ENCODE peak calls at places on chromosomes 5 and 9, in ten cellular contexts. One of them, this sample, is unnamed. For H3K4me1, the result is how much of the 10 kb centered on the place peaks cover.

GRCh38 chr5:9370256-9370655 is 175.6 kb downstream of the SEMA5A start:
- DNase-seq in fibroblast of lung: peak
- DNase-seq in CD8-positive, alpha-beta T cell: no peak
- DNase-seq in cardiac muscle cell: no peak
- DNase-seq in A549: no peak
- DNase-seq in OCI-LY7: no peak
- DNase-seq in adrenal gland: no peak
- DNase-seq in thyroid gland: no peak
- DNase-seq in H1: no peak
- DNase-seq in heart right ventricle: no peak
- DNase-seq in this sample: no peak

GRCh38 chr9:115691097-115691496 is 462.5 kb upstream of the PAPPA start:
- DNase-seq in fibroblast of lung: peak
- DNase-seq in CD8-positive, alpha-beta T cell: no peak
- DNase-seq in cardiac muscle cell: peak
- DNase-seq in A549: peak
- DNase-seq in OCI-LY7: no peak
- DNase-seq in adrenal gland: no peak
- DNase-seq in thyroid gland: no peak
- DNase-seq in H1: no peak
- DNase-seq in heart right ventricle: no peak
- DNase-seq in this sample: peak

GRCh38 chr9:37514999-37515398 is 29.3 kb downstream of the POLR1E start:
- DNase-seq in fibroblast of lung: no peak
- DNase-seq in CD8-positive, alpha-beta T cell: no peak
- DNase-seq in cardiac muscle cell: no peak
- DNase-seq in A549: no peak
- DNase-seq in OCI-LY7: no peak
- DNase-seq in adrenal gland: no peak
- DNase-seq in thyroid gland: no peak
- DNase-seq in H1: no peak
- DNase-seq in heart right ventricle: no peak
- DNase-seq in this sample: no peak

GRCh38 chr5:84758008-84758407 is 373.3 kb upstream of the EDIL3 start:
- DNase-seq in fibroblast of lung: no peak
- DNase-seq in CD8-positive, alpha-beta T cell: no peak
- DNase-seq in cardiac muscle cell: no peak
- DNase-seq in A549: no peak
- DNase-seq in OCI-LY7: no peak
- DNase-seq in adrenal gland: no peak
- DNase-seq in thyroid gland: no peak
- DNase-seq in H1: no peak
- DNase-seq in heart right ventricle: no peak
- DNase-seq in this sample: no peak

GRCh38 chr9:5566054-5566618 is 55.8 kb downstream of the PDCD1LG2 start:
- DNase-seq in fibroblast of lung: no peak
- DNase-seq in CD8-positive, alpha-beta T cell: no peak
- DNase-seq in cardiac muscle cell: no peak
- DNase-seq in A549: no peak
- DNase-seq in OCI-LY7: peak
- DNase-seq in adrenal gland: no peak
- DNase-seq in thyroid gland: no peak
- DNase-seq in H1: no peak
- DNase-seq in heart right ventricle: no peak
- DNase-seq in this sample: peak

GRCh38 chr9:36148652-36149051 is 12.1 kb downstream of the GLIPR2 start:
- DNase-seq in fibroblast of lung: peak
- DNase-seq in CD8-positive, alpha-beta T cell: peak
- DNase-seq in cardiac muscle cell: peak
- DNase-seq in A549: peak
- DNase-seq in OCI-LY7: no peak
- DNase-seq in adrenal gland: peak
- DNase-seq in thyroid gland: peak
- DNase-seq in H1: no peak
- DNase-seq in heart right ventricle: peak
- DNase-seq in this sample: peak

GRCh38 chr5:41240985-41241384 is 27.7 kb upstream of the C6 start:
- DNase-seq in fibroblast of lung: no peak
- DNase-seq in CD8-positive, alpha-beta T cell: no peak
- DNase-seq in cardiac muscle cell: no peak
- DNase-seq in A549: no peak
- DNase-seq in OCI-LY7: no peak
- DNase-seq in adrenal gland: no peak
- DNase-seq in thyroid gland: no peak
- DNase-seq in H1: no peak
- DNase-seq in heart right ventricle: no peak
- DNase-seq in this sample: no peak

GRCh38 chr5:23158179-23158578 is 305.0 kb upstream of the CDH12 start:
- DNase-seq in fibroblast of lung: no peak
- DNase-seq in CD8-positive, alpha-beta T cell: no peak
- DNase-seq in cardiac muscle cell: no peak
- DNase-seq in A549: no peak
- DNase-seq in OCI-LY7: no peak
- DNase-seq in adrenal gland: no peak
- DNase-seq in thyroid gland: no peak
- DNase-seq in H1: no peak
- DNase-seq in heart right ventricle: no peak
- DNase-seq in this sample: no peak

GRCh38 chr9:98523231-98523901 is 185.4 kb downstream of the GABBR2 start:
- DNase-seq in fibroblast of lung: peak
- DNase-seq in CD8-positive, alpha-beta T cell: no peak
- DNase-seq in cardiac muscle cell: peak
- DNase-seq in A549: no peak
- DNase-seq in OCI-LY7: no peak
- DNase-seq in adrenal gland: no peak
- DNase-seq in thyroid gland: peak
- DNase-seq in H1: no peak
- DNase-seq in heart right ventricle: no peak
- DNase-seq in this sample: peak
- TF ChIP-seq CTCF in fibroblast of lung: peak
- TF ChIP-seq CTCF in CD8-positive, alpha-beta T cell: no peak
- TF ChIP-seq CTCF in cardiac muscle cell: peak
- TF ChIP-seq CTCF in A549: no peak
- TF ChIP-seq CTCF in OCI-LY7: peak
- TF ChIP-seq CTCF in adrenal gland: no peak
- TF ChIP-seq CTCF in thyroid gland: no peak
- TF ChIP-seq CTCF in H1: peak
- TF ChIP-seq CTCF in heart right ventricle: peak
- TF ChIP-seq CTCF in this sample: peak

GRCh38 chr5:110903966-110904365 is 165.2 kb downstream of the SLC25A46 start:
- DNase-seq in fibroblast of lung: peak
- DNase-seq in CD8-positive, alpha-beta T cell: no peak
- DNase-seq in cardiac muscle cell: no peak
- DNase-seq in A549: no peak
- DNase-seq in OCI-LY7: no peak
- DNase-seq in adrenal gland: no peak
- DNase-seq in thyroid gland: no peak
- DNase-seq in H1: no peak
- DNase-seq in heart right ventricle: no peak
- DNase-seq in this sample: no peak

GRCh38 chr5:110896901-110897300 is 158.1 kb downstream of the SLC25A46 start:
- DNase-seq in fibroblast of lung: peak
- DNase-seq in CD8-positive, alpha-beta T cell: no peak
- DNase-seq in cardiac muscle cell: peak
- DNase-seq in A549: no peak
- DNase-seq in OCI-LY7: no peak
- DNase-seq in adrenal gland: no peak
- DNase-seq in thyroid gland: no peak
- DNase-seq in H1: no peak
- DNase-seq in heart right ventricle: no peak
- DNase-seq in this sample: no peak

GRCh38 chr5:110900829-110901228 is 162.0 kb downstream of the SLC25A46 start:
- DNase-seq in fibroblast of lung: peak
- DNase-seq in CD8-positive, alpha-beta T cell: no peak
- DNase-seq in cardiac muscle cell: peak
- DNase-seq in A549: no peak
- DNase-seq in OCI-LY7: no peak
- DNase-seq in adrenal gland: no peak
- DNase-seq in thyroid gland: no peak
- DNase-seq in H1: no peak
- DNase-seq in heart right ventricle: no peak
- DNase-seq in this sample: peak

GRCh38 chr5:110894805-110895204 is 156.0 kb downstream of the SLC25A46 start:
- DNase-seq in fibroblast of lung: no peak
- DNase-seq in CD8-positive, alpha-beta T cell: no peak
- DNase-seq in cardiac muscle cell: no peak
- DNase-seq in A549: no peak
- DNase-seq in OCI-LY7: no peak
- DNase-seq in adrenal gland: no peak
- DNase-seq in thyroid gland: no peak
- DNase-seq in H1: no peak
- DNase-seq in heart right ventricle: no peak
- DNase-seq in this sample: no peak

DNA sequence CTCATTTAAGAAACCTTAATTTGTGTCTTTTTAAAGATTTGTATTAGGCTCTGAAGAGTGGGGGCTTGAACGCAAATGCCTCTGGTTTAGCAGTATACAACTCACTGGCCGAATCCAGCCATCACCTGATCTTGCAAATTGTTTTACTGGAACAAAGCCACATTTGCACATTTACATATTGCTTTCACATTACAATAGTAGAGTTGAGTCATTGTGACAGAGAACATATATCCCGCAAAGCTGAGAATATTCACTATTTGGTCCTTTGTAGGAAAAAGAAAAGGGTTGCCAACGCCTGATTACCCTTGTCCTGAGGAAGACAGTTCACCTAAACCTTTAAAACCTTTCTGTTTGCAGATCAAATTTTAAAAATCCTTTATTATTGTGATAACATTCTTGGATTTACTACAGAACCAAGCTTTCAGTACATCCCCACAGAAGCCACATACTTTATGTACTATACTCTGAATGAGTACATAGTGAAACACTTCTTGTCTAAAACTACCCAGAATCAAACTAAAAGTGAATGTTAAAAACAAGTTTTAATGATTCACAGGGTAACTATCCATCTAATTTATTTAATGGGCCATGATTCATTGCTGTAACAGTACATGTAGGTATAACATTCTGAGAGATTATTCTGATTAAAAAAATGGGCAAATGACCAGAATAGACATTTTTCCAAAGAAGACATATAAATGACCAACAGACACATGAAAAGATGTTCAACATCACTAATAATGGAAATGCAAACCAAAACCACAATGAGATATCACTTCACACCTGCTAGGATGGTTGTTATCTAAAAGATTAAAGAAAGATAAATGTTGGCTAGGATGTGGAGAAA is 161.0 kb downstream of the SLC25A46 start:
- DNase-seq in fibroblast of lung: peak
- DNase-seq in CD8-positive, alpha-beta T cell: no peak
- DNase-seq in cardiac muscle cell: peak
- DNase-seq in A549: no peak
- DNase-seq in OCI-LY7: no peak
- DNase-seq in adrenal gland: no peak
- DNase-seq in thyroid gland: no peak
- DNase-seq in H1: peak
- DNase-seq in heart right ventricle: no peak
- DNase-seq in this sample: peak
- H3K27ac ChIP-seq in fibroblast of lung: no peak
- H3K27ac ChIP-seq in CD8-positive, alpha-beta T cell: no peak
- H3K27ac ChIP-seq in cardiac muscle cell: no peak
- H3K27ac ChIP-seq in A549: no peak
- H3K27ac ChIP-seq in OCI-LY7: no peak
- H3K27ac ChIP-seq in adrenal gland: no peak
- H3K27ac ChIP-seq in thyroid gland: no peak
- H3K27ac ChIP-seq in H1: no peak
- H3K27ac ChIP-seq in heart right ventricle: no peak
- H3K27ac ChIP-seq in this sample: no peak

GRCh38 chr5:14226554-14226953 is 83.4 kb downstream of the TRIO start:
- DNase-seq in fibroblast of lung: no peak
- DNase-seq in CD8-positive, alpha-beta T cell: no peak
- DNase-seq in cardiac muscle cell: no peak
- DNase-seq in A549: no peak
- DNase-seq in OCI-LY7: no peak
- DNase-seq in adrenal gland: no peak
- DNase-seq in thyroid gland: no peak
- DNase-seq in H1: no peak
- DNase-seq in heart right ventricle: no peak
- DNase-seq in this sample: no peak
- H3K4me1 ChIP-seq in fibroblast of lung: under half
- H3K4me1 ChIP-seq in CD8-positive, alpha-beta T cell: under half
- H3K4me1 ChIP-seq in cardiac muscle cell: under half
- H3K4me1 ChIP-seq in A549: under half
- H3K4me1 ChIP-seq in OCI-LY7: under half
- H3K4me1 ChIP-seq in adrenal gland: under half
- H3K4me1 ChIP-seq in thyroid gland: under half
- H3K4me1 ChIP-seq in H1: under half
- H3K4me1 ChIP-seq in heart right ventricle: half or more
- H3K4me1 ChIP-seq in this sample: under half

GRCh38 chr9:137044042-137044441 is 1.9 kb downstream of the NPDC1 start:
- DNase-seq in fibroblast of lung: no peak
- DNase-seq in CD8-positive, alpha-beta T cell: no peak
- DNase-seq in cardiac muscle cell: no peak
- DNase-seq in A549: no peak
- DNase-seq in OCI-LY7: no peak
- DNase-seq in adrenal gland: no peak
- DNase-seq in thyroid gland: no peak
- DNase-seq in H1: no peak
- DNase-seq in heart right ventricle: no peak
- DNase-seq in this sample: no peak

GRCh38 chr9:137045294-137046093 is 483 bp downstream of the NPDC1 start:
- DNase-seq in fibroblast of lung: peak
- DNase-seq in CD8-positive, alpha-beta T cell: no peak
- DNase-seq in cardiac muscle cell: peak
- DNase-seq in A549: no peak
- DNase-seq in OCI-LY7: no peak
- DNase-seq in adrenal gland: no peak
- DNase-seq in thyroid gland: no peak
- DNase-seq in H1: no peak
- DNase-seq in heart right ventricle: no peak
- DNase-seq in this sample: no peak

GRCh38 chr9:137044502-137045177 is 1.3 kb downstream of the NPDC1 start:
- DNase-seq in fibroblast of lung: no peak
- DNase-seq in CD8-positive, alpha-beta T cell: no peak
- DNase-seq in cardiac muscle cell: no peak
- DNase-seq in A549: no peak
- DNase-seq in OCI-LY7: no peak
- DNase-seq in adrenal gland: no peak
- DNase-seq in thyroid gland: no peak
- DNase-seq in H1: no peak
- DNase-seq in heart right ventricle: no peak
- DNase-seq in this sample: no peak

GRCh38 chr9:137048655-137049543 is 2.9 kb upstream of the NPDC1 start:
- DNase-seq in fibroblast of lung: no peak
- DNase-seq in CD8-positive, alpha-beta T cell: no peak
- DNase-seq in cardiac muscle cell: no peak
- DNase-seq in A549: no peak
- DNase-seq in OCI-LY7: no peak
- DNase-seq in adrenal gland: no peak
- DNase-seq in thyroid gland: no peak
- DNase-seq in H1: no peak
- DNase-seq in heart right ventricle: no peak
- DNase-seq in this sample: no peak

DNA sequence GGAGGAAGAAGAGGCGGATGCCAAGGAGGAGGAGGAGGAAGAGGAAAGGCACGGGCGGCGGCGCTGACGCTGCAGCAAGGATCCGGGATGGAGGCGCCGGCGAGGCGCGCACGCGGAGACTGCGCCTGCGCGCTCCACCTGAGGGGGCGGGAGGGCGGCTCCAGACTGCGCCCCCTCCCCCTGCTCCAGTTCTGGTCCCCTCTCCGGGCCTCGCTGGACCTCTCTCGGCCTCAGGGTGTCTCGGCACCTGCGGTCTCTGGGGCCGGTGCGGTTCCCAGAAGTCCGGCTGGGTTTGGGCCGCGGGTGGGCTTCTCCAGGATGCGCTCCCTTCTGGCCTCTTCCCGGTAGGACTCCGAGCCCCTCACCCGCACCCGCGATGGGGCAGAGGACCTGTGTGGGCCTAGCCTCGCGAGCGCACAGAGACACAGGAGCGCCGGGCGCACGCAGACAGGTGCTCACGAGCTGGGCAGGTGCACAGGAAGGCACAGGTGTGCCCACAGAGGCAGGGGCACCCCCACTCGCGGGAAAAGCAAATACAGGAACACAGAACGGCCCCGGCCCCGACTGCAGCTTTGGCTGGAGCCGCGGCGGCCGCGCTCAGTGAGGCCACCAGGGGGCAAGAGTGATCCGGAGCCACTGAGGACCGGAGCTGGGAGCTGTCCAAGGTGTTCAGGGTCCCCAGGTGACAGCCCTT is at the start of gene NPDC1:
- DNase-seq in fibroblast of lung: peak
- DNase-seq in CD8-positive, alpha-beta T cell: peak
- DNase-seq in cardiac muscle cell: peak
- DNase-seq in A549: peak
- DNase-seq in OCI-LY7: peak
- DNase-seq in adrenal gland: peak
- DNase-seq in thyroid gland: peak
- DNase-seq in H1: peak
- DNase-seq in heart right ventricle: peak
- DNase-seq in this sample: no peak
- TF ChIP-seq CTCF in fibroblast of lung: peak
- TF ChIP-seq CTCF in CD8-positive, alpha-beta T cell: peak
- TF ChIP-seq CTCF in cardiac muscle cell: peak
- TF ChIP-seq CTCF in A549: peak
- TF ChIP-seq CTCF in OCI-LY7: peak
- TF ChIP-seq CTCF in adrenal gland: peak
- TF ChIP-seq CTCF in thyroid gland: peak
- TF ChIP-seq CTCF in H1: no peak
- TF ChIP-seq CTCF in heart right ventricle: peak
- TF ChIP-seq CTCF in this sample: peak

This sample was measured in foreskin keratinocyte.